ENCODE peak calls at places on chromosomes 5 and 9, in four cellular contexts. One of them, this sample, is unnamed.

GRCh38 chr5:123487298-123487697 is 24.7 kb upstream of the CSNK1G3 start:
- DNase-seq in K562: no peak
- DNase-seq in GM12878: no peak
- DNase-seq in H1: no peak
- DNase-seq in this sample: no peak

GRCh38 chr5:101393795-101394450 is 490.8 kb upstream of the ST8SIA4 start:
- DNase-seq in K562: no peak
- DNase-seq in H1: no peak
- DNase-seq in GM12878: no peak
- DNase-seq in this sample: no peak

GRCh38 chr5:8825161-8825757 is 720.6 kb downstream of the SEMA5A start:
- DNase-seq in K562: no peak
- DNase-seq in GM12878: no peak
- DNase-seq in H1: no peak
- DNase-seq in this sample: no peak

GRCh38 chr5:1795931-1796330 is 3.7 kb downstream of the MRPL36 start:
- DNase-seq in H1: no peak
- DNase-seq in K562: no peak
- DNase-seq in GM12878: no peak
- DNase-seq in this sample: no peak

GRCh38 chr5:107875834-107876233 is 205.1 kb upstream of the EFNA5 start:
- DNase-seq in GM12878: no peak
- DNase-seq in H1: no peak
- DNase-seq in K562: no peak
- DNase-seq in this sample: peak; percentile 65

GRCh38 chr5:64144429-64145215 is 21.0 kb upstream of the RNF180 start:
- DNase-seq in GM12878: no peak
- DNase-seq in H1: no peak
- DNase-seq in K562: no peak
- DNase-seq in this sample: no peak

GRCh38 chr5:85462957-85463356 is 1078.3 kb upstream of the EDIL3 start:
- DNase-seq in H1: no peak
- DNase-seq in GM12878: no peak
- DNase-seq in K562: no peak
- DNase-seq in this sample: no peak

GRCh38 chr9:88534456-88535225 is at the start of gene NXNL2:
- DNase-seq in GM12878: no peak
- DNase-seq in K562: peak; percentile 75
- DNase-seq in H1: no peak
- DNase-seq in this sample: peak; percentile 64

GRCh38 chr5:82182662-82183061 is 95.5 kb downstream of the RPS23 start:
- DNase-seq in H1: no peak
- DNase-seq in K562: no peak
- DNase-seq in GM12878: no peak
- DNase-seq in this sample: no peak

GRCh38 chr9:77751341-77752091 is 103.4 kb upstream of the GNA14 start:
- DNase-seq in K562: peak; percentile 40
- DNase-seq in GM12878: no peak
- DNase-seq in H1: no peak
- DNase-seq in this sample: peak; percentile 12

GRCh38 chr9:86408121-86408520 is 53.9 kb upstream of the TUT7 start:
- DNase-seq in H1: no peak
- DNase-seq in K562: no peak
- DNase-seq in GM12878: no peak
- DNase-seq in this sample: no peak

GRCh38 chr9:86405086-86405491 is 50.9 kb upstream of the TUT7 start:
- DNase-seq in H1: no peak
- DNase-seq in K562: no peak
- DNase-seq in GM12878: no peak
- DNase-seq in this sample: no peak

GRCh38 chr9:86405926-86406325 is 51.7 kb upstream of the TUT7 start:
- DNase-seq in H1: no peak
- DNase-seq in GM12878: no peak
- DNase-seq in K562: no peak
- DNase-seq in this sample: peak; percentile 58

GRCh38 chr9:86406366-86406765 is 52.2 kb upstream of the TUT7 start:
- DNase-seq in H1: no peak
- DNase-seq in GM12878: no peak
- DNase-seq in K562: no peak
- DNase-seq in this sample: no peak

DNA sequence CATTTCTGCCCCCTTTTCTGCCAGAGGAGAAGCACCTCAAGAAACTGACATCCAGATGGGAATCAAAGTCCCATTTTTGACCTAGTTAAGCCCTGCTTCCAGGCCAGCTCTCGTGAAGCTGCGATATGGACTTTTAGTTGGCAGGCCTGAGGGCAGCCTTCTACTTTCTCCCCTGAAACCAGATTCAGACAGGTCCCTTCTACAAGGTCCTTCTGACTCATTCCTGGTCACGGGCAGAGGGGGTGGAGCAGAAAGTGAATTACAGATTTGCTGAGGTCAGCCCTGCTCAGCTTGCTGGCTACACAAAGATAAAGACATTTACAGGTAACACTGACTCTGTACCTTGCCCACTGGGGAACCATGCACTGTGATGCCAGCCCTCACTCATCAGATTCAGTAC is 52.8 kb upstream of the TUT7 start:
- DNase-seq in H1: no peak
- DNase-seq in K562: peak; percentile 3
- DNase-seq in GM12878: no peak
- DNase-seq in this sample: no peak
- TF ChIP-seq SP1 in H1: no peak
- TF ChIP-seq SP1 in K562: no peak
- TF ChIP-seq SP1 in GM12878: no peak
- TF ChIP-seq SP1 in this sample: peak; percentile 4

DNA sequence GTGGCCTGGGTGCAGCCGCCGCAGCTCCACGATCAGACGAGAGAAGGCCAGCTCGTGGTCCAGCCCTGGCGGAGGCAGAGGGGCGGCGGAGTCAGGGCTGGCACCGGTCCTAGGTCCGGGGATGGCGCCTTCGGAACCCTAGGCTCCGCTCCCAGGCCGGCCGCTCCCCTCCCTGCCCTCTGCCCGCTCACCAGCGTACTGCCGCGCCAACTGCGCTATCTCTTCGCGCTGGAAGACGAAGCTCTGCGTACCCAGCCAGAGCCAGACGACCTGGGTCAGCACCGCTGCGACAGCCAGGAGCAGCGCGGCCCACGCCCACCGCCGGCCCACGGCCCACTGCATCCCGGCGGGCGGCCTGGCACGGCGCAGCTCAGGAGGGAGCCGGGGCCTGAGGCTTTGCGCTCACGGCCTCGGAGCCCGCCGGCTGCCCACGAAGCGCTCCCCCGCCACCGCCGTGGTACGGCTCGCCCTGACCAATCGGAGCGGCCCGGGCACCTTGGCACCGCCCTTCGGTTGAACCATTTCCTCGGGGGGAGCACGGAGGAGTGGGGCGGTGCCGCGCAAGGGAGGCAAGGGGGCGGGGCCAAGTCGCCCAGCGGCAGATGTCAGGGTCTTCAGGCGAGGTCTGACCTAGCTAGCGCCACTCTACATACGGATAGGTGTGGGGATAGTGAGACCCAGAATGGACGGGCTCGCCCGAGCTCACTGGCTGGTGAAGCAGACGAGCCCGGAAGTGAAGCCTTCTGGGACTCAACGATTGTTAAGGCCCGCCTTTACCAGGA is at the start of gene SIGMAR1:
- DNase-seq in GM12878: peak; percentile 61
- DNase-seq in K562: peak; percentile 86
- DNase-seq in H1: peak; percentile 63
- DNase-seq in this sample: peak; percentile 84
- TF ChIP-seq POLR2AphosphoS5 in GM12878: peak; percentile 65
- TF ChIP-seq POLR2AphosphoS5 in K562: no peak
- TF ChIP-seq POLR2AphosphoS5 in H1: no peak
- TF ChIP-seq POLR2AphosphoS5 in this sample: peak; percentile 87

DNA sequence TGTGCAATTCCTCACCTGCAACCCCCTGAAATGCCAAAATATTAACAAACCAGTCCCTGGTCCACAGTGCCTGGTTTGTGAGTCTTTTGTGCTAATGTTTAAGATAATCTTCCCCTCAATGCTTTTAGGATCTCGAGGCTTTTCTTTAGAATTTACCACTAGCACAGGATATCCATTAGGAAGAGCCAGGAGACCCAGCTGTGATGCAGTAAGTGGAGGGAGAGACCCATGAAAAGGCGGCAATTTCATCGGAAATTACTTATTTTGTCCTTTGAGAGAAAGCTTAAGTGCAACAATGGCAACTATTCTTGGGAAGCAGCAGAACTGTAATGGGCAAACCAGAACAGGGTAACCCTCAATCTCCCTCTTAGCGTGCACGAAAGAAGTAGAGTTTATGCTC is 36.7 kb downstream of the PWWP2A start:
- DNase-seq in GM12878: no peak
- DNase-seq in K562: no peak
- DNase-seq in H1: no peak
- DNase-seq in this sample: no peak
- TF ChIP-seq EGR1 in GM12878: no peak
- TF ChIP-seq EGR1 in K562: no peak
- TF ChIP-seq EGR1 in H1: no peak
- TF ChIP-seq EGR1 in this sample: no peak

DNA sequence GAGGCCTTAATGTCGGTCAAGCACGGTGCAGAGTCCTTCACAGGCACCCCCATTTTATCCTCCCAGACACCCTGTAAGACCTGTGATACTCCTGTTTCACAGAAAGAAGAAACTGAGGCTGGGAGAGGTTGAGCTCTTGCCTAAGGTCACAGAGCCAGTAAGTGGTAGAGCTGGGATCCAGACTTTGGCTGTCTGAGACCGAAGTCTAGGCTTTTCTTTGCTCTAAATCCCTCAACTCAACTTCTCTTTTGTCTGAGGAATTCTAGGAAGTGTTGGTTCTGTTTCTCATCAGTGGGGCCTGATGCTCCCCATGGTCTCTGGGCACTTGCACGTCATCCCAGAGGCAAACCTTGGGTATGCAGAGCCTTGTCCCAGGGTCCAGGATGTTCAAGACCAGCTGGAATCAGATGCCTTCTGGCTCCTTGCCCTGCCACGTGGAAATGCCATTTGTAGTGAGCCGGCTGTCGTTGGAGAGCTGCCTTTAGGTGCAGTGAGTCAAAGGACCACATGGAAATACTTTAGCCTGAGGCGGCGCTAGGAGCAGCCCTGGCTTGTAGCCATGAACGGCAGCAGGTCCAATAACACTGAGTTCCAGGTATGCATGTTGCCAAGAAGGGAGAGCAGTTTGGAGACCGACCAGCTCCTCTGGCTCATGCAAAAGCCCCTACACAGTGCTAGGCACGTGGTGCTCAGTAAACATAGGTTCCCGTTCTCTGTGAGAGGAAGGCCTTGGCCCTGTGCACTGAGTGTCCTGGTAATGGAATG is 9.2 kb downstream of the DCANP1 start:
- DNase-seq in H1: no peak
- DNase-seq in K562: peak; percentile 45
- DNase-seq in GM12878: no peak
- DNase-seq in this sample: peak; percentile 44
- TF ChIP-seq SP1 in H1: no peak
- TF ChIP-seq SP1 in K562: no peak
- TF ChIP-seq SP1 in GM12878: no peak
- TF ChIP-seq SP1 in this sample: no peak

GRCh38 chr9:29799227-29799626 is 2225.9 kb upstream of the C9orf72 start:
- DNase-seq in K562: no peak
- DNase-seq in H1: no peak
- DNase-seq in GM12878: no peak
- DNase-seq in this sample: no peak
- TF ChIP-seq POLR2AphosphoS5 in K562: no peak
- TF ChIP-seq POLR2AphosphoS5 in H1: no peak
- TF ChIP-seq POLR2AphosphoS5 in GM12878: no peak
- TF ChIP-seq POLR2AphosphoS5 in this sample: no peak

GRCh38 chr5:332843-333242 is 11.3 kb downstream of the AHRR start:
- DNase-seq in K562: no peak
- DNase-seq in GM12878: no peak
- DNase-seq in H1: no peak
- DNase-seq in this sample: no peak
- TF ChIP-seq EGR1 in K562: no peak
- TF ChIP-seq EGR1 in GM12878: no peak
- TF ChIP-seq EGR1 in H1: no peak
- TF ChIP-seq EGR1 in this sample: no peak

DNA sequence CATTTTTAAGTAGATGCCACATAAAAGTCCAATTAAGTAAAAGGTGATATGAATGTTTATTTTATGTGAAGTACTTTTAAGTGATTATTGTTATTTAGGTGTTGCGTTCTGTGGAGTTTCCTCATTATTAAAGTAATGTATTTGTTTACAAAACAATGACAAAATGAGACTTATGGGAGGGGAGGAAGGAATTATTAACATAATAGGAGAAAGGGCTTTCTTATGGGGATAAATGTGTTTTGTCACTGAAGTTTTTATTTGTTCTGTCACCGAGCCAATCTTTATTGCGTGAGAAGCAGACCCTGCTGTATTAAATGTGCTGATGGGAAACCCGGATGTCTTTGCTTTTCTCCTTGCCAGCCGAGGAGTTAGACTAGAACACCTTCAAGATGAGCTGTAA is 44.5 kb downstream of the TRIO start:
- DNase-seq in K562: no peak
- DNase-seq in GM12878: no peak
- DNase-seq in H1: no peak
- DNase-seq in this sample: no peak
- TF ChIP-seq SP1 in K562: no peak
- TF ChIP-seq SP1 in GM12878: no peak
- TF ChIP-seq SP1 in H1: no peak
- TF ChIP-seq SP1 in this sample: no peak